ENCODE peak calls at places on chromosomes 3 and 15, in seven cellular contexts. O is right atrium auricular region; V is C1 segment of cervical spinal cord; X is KBM-7; P is A172; U is NCI-H1092; M is activated CD4-positive, alpha-beta memory T cell treated with anti-CD3 and anti-CD28 coated beads, Interleukin-2, amount 10 ng/mL, durations not matched to agents 7 days and 5 days. F is an unnamed sample.

GRCh38 chr3:5141760-5142159 is 19.7 kb downstream of the ARL8B start:
- DNase-seq in V (no peak), O (no peak), U (no peak), P (no peak), M (no peak), X (no peak), F (no peak)

GRCh38 chr3:178385280-178385952 is 150.8 kb upstream of the KCNMB2 start:
- DNase-seq in O (no peak), U (peak; percentile 41), M (no peak), V (no peak), P (peak; percentile 55), X (peak; percentile 49), F (no peak)

GRCh38 chr15:59347915-59348314 is 24.8 kb downstream of the MYO1E start:
- DNase-seq in M (no peak), V (no peak), O (no peak), X (no peak), P (no peak), U (no peak), F (no peak)

GRCh38 chr3:136733317-136733833 is 18.8 kb downstream of the STAG1 start:
- DNase-seq in V (no peak), P (no peak), U (no peak), M (no peak), O (no peak), X (no peak), F (no peak)

GRCh38 chr15:67542462-67543347 is at the start of gene MAP2K5:
- DNase-seq in M (peak; percentile 85), P (peak; percentile 46), O (peak; percentile 87), X (peak; percentile 94), U (peak; percentile 42), V (peak; percentile 90), F (peak; percentile 96)

GRCh38 chr15:74123131-74123429 is 7.3 kb upstream of the ISLR2 start:
- DNase-seq in P (no peak), M (no peak), X (peak; percentile 81), V (no peak), U (no peak), O (no peak), F (no peak)

GRCh38 chr15:79458491-79458890 is 26.4 kb downstream of the MINAR1 start:
- DNase-seq in O (no peak), M (no peak), V (no peak), U (no peak), P (no peak), X (no peak), F (no peak)

GRCh38 chr3:43014990-43015389 is 35.9 kb downstream of the GASK1A start:
- DNase-seq in V (no peak), X (no peak), O (no peak), U (no peak), P (no peak), M (peak; percentile 21), F (no peak)

GRCh38 chr3:172323894-172324590 is 124.2 kb downstream of the GHSR start:
- DNase-seq in U (no peak), M (no peak), O (no peak), X (no peak), V (no peak), P (peak; percentile 23), F (no peak)

GRCh38 chr3:157070600-157070999 is 89.3 kb downstream of the CCNL1 start:
- DNase-seq in M (no peak), U (no peak), X (no peak), O (no peak), V (no peak), P (no peak), F (peak; percentile 82)

F was measured in esophagus muscularis mucosa.